ENCODE peak calls at places on chromosomes 2 and 18, in five cellular contexts. One of them, this sample, is unnamed.

GRCh38 chr2:179991344-179991743 is 15.8 kb downstream of the CWC22 start:
- DNase-seq in activated B cell treated with CpG ODN at 0.5 μM for 24 hours: no peak
- DNase-seq in left ventricle myocardium superior: no peak
- DNase-seq in endothelial cell of umbilical vein: no peak
- DNase-seq in caudate nucleus: no peak
- DNase-seq in this sample: no peak

GRCh38 chr2:45543257-45543656 is 67.8 kb downstream of the SRBD1 start:
- DNase-seq in activated B cell treated with CpG ODN at 0.5 μM for 24 hours: no peak
- DNase-seq in endothelial cell of umbilical vein: no peak
- DNase-seq in left ventricle myocardium superior: no peak
- DNase-seq in caudate nucleus: no peak
- DNase-seq in this sample: no peak

GRCh38 chr2:1632510-1632909 is 111.8 kb downstream of the PXDN start:
- DNase-seq in left ventricle myocardium superior: no peak
- DNase-seq in endothelial cell of umbilical vein: no peak
- DNase-seq in caudate nucleus: no peak
- DNase-seq in activated B cell treated with CpG ODN at 0.5 μM for 24 hours: no peak
- DNase-seq in this sample: no peak

GRCh38 chr2:69422198-69422597 is 15.0 kb downstream of the NFU1 start:
- DNase-seq in caudate nucleus: no peak
- DNase-seq in left ventricle myocardium superior: no peak
- DNase-seq in activated B cell treated with CpG ODN at 0.5 μM for 24 hours: no peak
- DNase-seq in endothelial cell of umbilical vein: no peak
- DNase-seq in this sample: no peak

GRCh38 chr2:226903179-226903578 is 67.3 kb downstream of the RHBDD1 start:
- DNase-seq in left ventricle myocardium superior: no peak
- DNase-seq in caudate nucleus: no peak
- DNase-seq in endothelial cell of umbilical vein: no peak
- DNase-seq in activated B cell treated with CpG ODN at 0.5 μM for 24 hours: no peak
- DNase-seq in this sample: no peak

GRCh38 chr18:32975501-32975900 is 202.7 kb upstream of the KLHL14 start:
- DNase-seq in activated B cell treated with CpG ODN at 0.5 μM for 24 hours: no peak
- DNase-seq in caudate nucleus: no peak
- DNase-seq in left ventricle myocardium superior: no peak
- DNase-seq in endothelial cell of umbilical vein: no peak
- DNase-seq in this sample: no peak

GRCh38 chr2:191679818-191680600 is 2.1 kb downstream of the NABP1 start:
- DNase-seq in left ventricle myocardium superior: no peak
- DNase-seq in caudate nucleus: no peak
- DNase-seq in endothelial cell of umbilical vein: peak
- DNase-seq in activated B cell treated with CpG ODN at 0.5 μM for 24 hours: no peak
- DNase-seq in this sample: no peak

GRCh38 chr2:70732736-70733427 is 35.1 kb downstream of the ADD2 start:
- DNase-seq in caudate nucleus: no peak
- DNase-seq in activated B cell treated with CpG ODN at 0.5 μM for 24 hours: no peak
- DNase-seq in left ventricle myocardium superior: no peak
- DNase-seq in endothelial cell of umbilical vein: no peak
- DNase-seq in this sample: no peak

GRCh38 chr18:23938046-23938756 is 76.4 kb upstream of the TTC39C start:
- DNase-seq in left ventricle myocardium superior: no peak
- DNase-seq in endothelial cell of umbilical vein: no peak
- DNase-seq in caudate nucleus: no peak
- DNase-seq in activated B cell treated with CpG ODN at 0.5 μM for 24 hours: no peak
- DNase-seq in this sample: no peak

GRCh38 chr2:11333431-11334183 is 10.8 kb downstream of the ROCK2 start:
- DNase-seq in left ventricle myocardium superior: no peak
- DNase-seq in activated B cell treated with CpG ODN at 0.5 μM for 24 hours: no peak
- DNase-seq in endothelial cell of umbilical vein: no peak
- DNase-seq in caudate nucleus: no peak
- DNase-seq in this sample: no peak

This sample was measured in mesothelial cell of epicardium.